ENCODE peak calls at places on chromosomes 4 and X, in seven cellular contexts. O is HCT116, K is SK-N-SH, W is H1, V is HepG2, Z is GM12878, H is K562. P is an unnamed sample.

GRCh38 chr4:70737006-70737405 is 15.2 kb downstream of the RUFY3 start:
- DNase-seq in O (no peak), K (no peak), W (no peak), V (no peak), Z (no peak), H (no peak), P (no peak)

GRCh38 chr4:18568600-18568999 is 547.0 kb upstream of the LCORL start:
- DNase-seq in O (no peak), K (no peak), W (no peak), V (no peak), Z (no peak), H (no peak), P (peak)

GRCh38 chr4:6610856-6611430 is 29.5 kb upstream of the MRFAP1 start:
- DNase-seq in O (no peak), K (no peak), W (no peak), V (no peak), Z (no peak), H (no peak), P (no peak)

GRCh38 chr4:139085141-139085540 is 69.6 kb downstream of the NOCT start:
- DNase-seq in O (no peak), K (no peak), W (no peak), V (peak), Z (no peak), H (no peak), P (peak)

GRCh38 chr4:110124721-110125120 is 73.7 kb downstream of the ELOVL6 start:
- DNase-seq in O (no peak), K (no peak), W (no peak), V (no peak), Z (peak), H (no peak), P (no peak)

GRCh38 chrX:130799393-130799792 is 103.6 kb downstream of the ENOX2 start:
- DNase-seq in O (no peak), K (no peak), W (no peak), V (no peak), Z (no peak), H (no peak), P (no peak)

GRCh38 chr4:8537041-8537461 is 43.1 kb upstream of the GPR78 start:
- DNase-seq in O (peak), K (no peak), W (no peak), V (peak), Z (peak), H (no peak), P (peak)

GRCh38 chrX:47623540-47624027 is 3.9 kb upstream of the SYN1 start:
- DNase-seq in O (no peak), K (peak), W (peak), V (peak), Z (no peak), H (peak), P (peak)

GRCh38 chrX:13219990-13220764 is 99.7 kb downstream of the ATXN3L start:
- DNase-seq in O (no peak), K (no peak), W (no peak), V (no peak), Z (no peak), H (no peak), P (no peak)

GRCh38 chrX:13220916-13221315 is 98.9 kb downstream of the ATXN3L start:
- DNase-seq in O (no peak), K (no peak), W (no peak), V (no peak), Z (no peak), H (no peak), P (no peak)

GRCh38 chrX:13212191-13212651 is 107.6 kb downstream of the ATXN3L start:
- DNase-seq in O (no peak), K (no peak), W (no peak), V (no peak), Z (no peak), H (no peak), P (no peak)

GRCh38 chrX:13216139-13216538 is 103.7 kb downstream of the ATXN3L start:
- DNase-seq in O (no peak), K (no peak), W (no peak), V (no peak), Z (no peak), H (no peak), P (no peak)

GRCh38 chrX:13215729-13216128 is 104.1 kb downstream of the ATXN3L start:
- DNase-seq in O (no peak), K (no peak), W (no peak), V (no peak), Z (no peak), H (no peak), P (no peak)
- TF ChIP-seq JUND in O (no peak), K (peak), W (no peak), V (no peak), Z (no peak), H (no peak), P (no peak)

DNA sequence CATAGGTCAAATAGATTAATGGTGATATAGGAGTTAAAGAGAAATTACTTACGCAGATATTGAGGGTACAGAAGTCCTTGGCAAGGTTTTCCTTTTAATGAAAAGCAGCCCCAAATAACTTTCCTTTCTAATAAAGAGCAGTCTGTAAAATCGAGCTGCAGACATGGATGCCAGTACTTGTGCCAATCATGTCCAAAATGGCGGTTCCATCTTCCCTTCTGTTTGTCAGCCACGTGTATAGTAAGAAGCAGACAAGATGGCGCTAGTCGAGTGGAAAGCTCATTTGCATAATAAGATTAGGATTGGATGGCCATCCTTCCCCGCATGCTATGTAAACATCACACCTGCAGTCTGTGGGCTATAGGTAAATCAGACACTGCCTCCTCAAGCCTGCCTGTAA is 68.5 kb downstream of the FGFBP1 start:
- DNase-seq in O (no peak), K (no peak), W (no peak), V (no peak), Z (no peak), H (no peak), P (no peak)
- TF ChIP-seq JUND in O (no peak), K (no peak), W (no peak), V (no peak), Z (no peak), H (no peak), P (no peak)

DNA sequence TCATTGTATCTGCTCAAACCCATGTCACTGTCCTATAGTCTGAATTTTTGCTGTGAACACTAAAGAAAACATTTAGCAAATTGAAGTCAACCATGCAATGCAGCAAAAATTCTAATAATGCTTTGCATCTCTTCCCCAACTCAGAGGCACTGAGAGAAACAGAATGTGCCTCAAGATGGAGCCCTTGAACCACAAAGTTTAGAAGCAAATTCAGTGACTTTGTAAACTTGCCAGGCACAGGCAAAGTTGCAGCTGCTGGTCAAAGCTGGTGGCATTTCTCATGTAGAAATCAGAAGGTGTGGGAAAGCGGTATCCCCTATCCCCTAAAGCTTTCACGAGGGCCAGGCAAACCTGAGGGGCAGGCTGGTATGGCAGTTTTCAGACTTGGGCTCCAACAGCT is 121.7 kb upstream of the DIPK2B start:
- DNase-seq in O (peak), K (no peak), W (peak), V (peak), Z (no peak), H (no peak), P (peak)
- TF ChIP-seq JUND in O (no peak), K (peak), W (no peak), V (no peak), Z (no peak), H (no peak), P (no peak)

DNA sequence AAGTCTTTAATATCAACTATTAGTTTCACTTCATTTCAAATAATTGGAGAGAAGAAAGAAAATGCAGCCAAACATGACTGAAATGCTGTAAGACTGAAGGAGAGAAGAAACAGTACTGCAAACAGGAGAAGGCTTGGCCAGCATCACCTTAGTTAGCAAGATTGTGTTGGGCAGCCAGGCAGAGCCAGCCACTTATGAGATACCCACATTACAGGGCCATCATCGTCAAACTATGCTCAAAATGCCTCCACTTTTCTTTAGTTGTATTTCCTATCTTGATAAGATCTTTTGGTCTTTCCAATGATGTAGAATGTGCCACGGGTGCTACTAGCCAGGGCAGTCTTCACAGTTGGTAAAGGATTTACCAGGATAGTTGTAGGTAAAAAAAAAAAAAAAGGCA is 10.9 kb upstream of the IRF2 start:
- DNase-seq in O (no peak), K (no peak), W (no peak), V (no peak), Z (no peak), H (no peak), P (no peak)
- TF ChIP-seq JUND in O (no peak), K (peak), W (no peak), V (no peak), Z (no peak), H (no peak), P (no peak)

GRCh38 chr4:38413524-38414341 is 250.3 kb upstream of the KLF3 start:
- DNase-seq in O (no peak), K (no peak), W (no peak), V (peak), Z (no peak), H (no peak), P (no peak)

GRCh38 chr4:38409852-38410251 is 254.1 kb upstream of the KLF3 start:
- DNase-seq in O (no peak), K (no peak), W (no peak), V (no peak), Z (no peak), H (no peak), P (no peak)

GRCh38 chr4:38412137-38412536 is 251.9 kb upstream of the KLF3 start:
- DNase-seq in O (no peak), K (no peak), W (no peak), V (no peak), Z (no peak), H (no peak), P (no peak)

GRCh38 chr4:38414410-38414809 is 249.6 kb upstream of the KLF3 start:
- DNase-seq in O (no peak), K (no peak), W (no peak), V (peak), Z (no peak), H (no peak), P (no peak)

GRCh38 chr4:38411092-38411491 is 252.9 kb upstream of the KLF3 start:
- DNase-seq in O (no peak), K (no peak), W (no peak), V (no peak), Z (peak), H (no peak), P (no peak)
- TF ChIP-seq JUND in O (no peak), K (no peak), W (no peak), V (no peak), Z (no peak), H (no peak), P (no peak)

GRCh38 chr4:178333355-178333754 is 891.1 kb upstream of the AGA start:
- DNase-seq in O (no peak), K (no peak), W (no peak), V (no peak), Z (no peak), H (no peak), P (no peak)

DNA sequence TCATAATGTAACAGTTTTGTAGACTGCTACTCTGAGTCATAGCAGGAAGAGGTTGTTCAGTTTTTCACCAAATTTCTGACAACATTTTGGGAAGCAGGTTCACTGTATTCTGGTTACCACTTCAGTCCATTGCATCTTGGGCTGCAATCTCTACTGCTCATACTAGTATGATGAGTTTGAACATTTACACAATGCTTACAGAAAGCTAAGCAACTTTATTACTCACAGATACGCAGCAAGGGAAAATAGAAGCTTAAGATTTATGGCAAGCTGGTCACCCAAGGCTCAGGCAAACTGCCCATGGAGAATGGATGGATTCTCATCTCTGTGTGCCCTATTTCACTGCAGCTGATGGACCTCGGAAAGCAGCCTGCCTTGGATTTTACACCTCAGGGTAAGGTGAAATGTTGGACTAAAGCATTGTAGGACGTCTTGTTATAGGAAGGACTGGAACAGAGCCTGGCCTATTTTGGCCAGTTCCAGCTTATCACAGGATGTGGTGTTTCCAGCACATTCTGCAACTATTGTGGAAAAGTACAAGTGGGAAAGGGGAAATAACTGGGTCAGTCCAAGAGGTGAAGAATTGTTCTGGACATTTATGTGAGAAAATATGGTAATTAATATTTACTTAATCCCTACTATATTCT is 887.1 kb upstream of the AGA start:
- DNase-seq in O (no peak), K (no peak), W (no peak), V (no peak), Z (no peak), H (no peak), P (no peak)
- TF ChIP-seq JUND in O (no peak), K (no peak), W (no peak), V (no peak), Z (no peak), H (no peak), P (no peak)

GRCh38 chr4:38100474-38101255 is 140.5 kb downstream of the PTTG2 start:
- DNase-seq in O (no peak), K (no peak), W (no peak), V (no peak), Z (no peak), H (no peak), P (no peak)
- TF ChIP-seq JUND in O (no peak), K (no peak), W (no peak), V (no peak), Z (no peak), H (no peak), P (no peak)

DNA sequence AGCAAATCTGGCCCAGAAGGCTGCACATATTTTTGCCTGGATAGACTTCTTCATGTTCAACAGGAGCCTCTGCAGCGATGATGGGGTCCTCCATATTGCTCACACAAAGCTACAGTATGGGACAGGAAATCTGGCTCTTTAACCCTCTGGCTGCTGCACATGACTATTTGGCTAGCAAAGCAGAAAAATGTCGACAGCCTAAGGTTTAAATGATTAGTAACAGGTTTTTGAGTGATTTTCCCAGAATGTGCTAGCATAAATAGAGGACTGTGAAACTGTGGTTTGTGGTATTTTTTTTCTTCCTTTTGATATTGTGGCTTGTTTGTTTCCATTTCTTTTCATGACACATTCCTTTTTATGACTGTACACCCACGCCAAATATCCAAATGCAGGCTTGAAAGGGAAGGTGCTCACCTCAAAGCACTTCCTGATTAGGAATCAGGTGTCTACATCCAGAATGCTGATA is 120.2 kb upstream of the GK2 start:
- DNase-seq in O (no peak), K (no peak), W (no peak), V (no peak), Z (no peak), H (no peak), P (no peak)
- TF ChIP-seq JUND in O (no peak), K (no peak), W (no peak), V (no peak), Z (no peak), H (no peak), P (no peak)

DNA sequence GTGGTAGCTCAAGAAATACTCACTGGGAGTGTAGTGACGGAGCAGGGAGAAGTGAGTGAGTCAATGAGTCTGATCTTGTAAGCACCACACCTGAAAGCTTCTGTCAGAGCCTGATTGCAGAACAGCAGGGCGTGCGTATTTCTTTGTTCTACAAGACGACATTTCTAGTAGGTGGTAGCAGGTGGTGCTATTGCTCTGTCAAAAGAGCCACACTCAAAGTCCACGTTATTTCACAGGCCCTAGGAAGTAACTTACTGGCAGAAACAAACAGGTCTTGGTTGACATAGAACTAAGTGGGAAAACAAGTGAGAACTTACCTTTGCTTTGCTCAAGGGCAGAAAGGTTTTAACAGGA is 46.4 kb upstream of the SPRY1 start:
- DNase-seq in O (peak), K (no peak), W (peak), V (peak), Z (no peak), H (peak), P (peak)
- TF ChIP-seq JUND in O (no peak), K (no peak), W (no peak), V (no peak), Z (no peak), H (no peak), P (no peak)